ENCODE peak calls at places on chromosomes 2 and 18, in ten cellular contexts. Q is BE2C, P is transverse colon, R is IMR-90, E is heart right ventricle, U is BJ, M is GM12878, H is psoas muscle, I is ovary, A is prostate gland. J is an unnamed sample.

GRCh38 chr18:48713302-48713701 is 174.5 kb downstream of the CTIF start:
- DNase-seq in M (no peak), R (no peak), I (peak; percentile 38), A (no peak), P (no peak), U (no peak), H (peak; percentile 79), E (peak; percentile 60), Q (no peak), J (peak; percentile 82)

GRCh38 chr2:134258684-134259408 is 5.0 kb downstream of the MGAT5 start:
- DNase-seq in M (no peak), P (peak; percentile 21), E (peak; percentile 48), R (no peak), H (peak; percentile 20), A (no peak), Q (no peak), I (no peak), U (no peak), J (no peak)

GRCh38 chr18:61869631-61870030 is 23.2 kb downstream of the RNF152 start:
- DNase-seq in R (peak; percentile 58), M (no peak), H (no peak), Q (no peak), E (no peak), I (no peak), U (no peak), A (no peak), P (no peak), J (no peak)

GRCh38 chr2:159797468-159798375 is at the start of gene CD302:
- DNase-seq in H (peak; percentile 81), E (peak; percentile 80), U (no peak), M (no peak), P (peak; percentile 65), R (peak; percentile 45), Q (peak; percentile 39), A (peak; percentile 43), I (peak; percentile 78), J (no peak)

GRCh38 chr2:11616097-11616687 is 53.8 kb downstream of the NTSR2 start:
- DNase-seq in Q (no peak), I (no peak), H (no peak), R (no peak), M (no peak), A (no peak), E (no peak), U (no peak), P (no peak), J (no peak)

GRCh38 chr2:236899945-236900640 is 185.6 kb upstream of the COPS8 start:
- DNase-seq in M (no peak), Q (no peak), R (no peak), H (no peak), E (no peak), I (no peak), A (no peak), P (no peak), U (no peak), J (no peak)

GRCh38 chr2:19747310-19748072 is 154.3 kb downstream of the TTC32 start:
- DNase-seq in A (no peak), R (peak; percentile 60), H (no peak), P (no peak), M (no peak), Q (no peak), I (no peak), U (no peak), E (no peak), J (peak; percentile 49)

GRCh38 chr18:77119851-77120491 is 12.6 kb downstream of the MBP start:
- DNase-seq in I (no peak), Q (no peak), A (no peak), R (no peak), H (no peak), E (no peak), U (no peak), P (no peak), M (no peak), J (no peak)

GRCh38 chr2:95297088-95297487 is at the start of gene KCNIP3:
- DNase-seq in H (no peak), E (no peak), U (no peak), M (no peak), Q (no peak), P (peak; percentile 35), R (no peak), I (no peak), A (peak; percentile 77), J (no peak)

GRCh38 chr2:240412975-240413812 is 22.3 kb upstream of the GPC1 start:
- DNase-seq in A (no peak), E (no peak), U (no peak), H (no peak), I (peak; percentile 9), M (no peak), Q (no peak), R (no peak), P (no peak), J (no peak)

GRCh38 chr18:3305933-3306332 is 44.0 kb downstream of the MYL12B start:
- DNase-seq in I (peak; percentile 61), H (no peak), R (peak; percentile 88), U (no peak), M (no peak), P (no peak), Q (no peak), A (peak; percentile 27), E (no peak), J (no peak)

GRCh38 chr18:45324489-45325111 is 290.7 kb upstream of the SLC14A2 start:
- DNase-seq in P (peak; percentile 20), I (peak; percentile 73), U (peak; percentile 60), E (no peak), Q (no peak), H (peak; percentile 88), M (no peak), R (peak; percentile 8), A (peak; percentile 62), J (peak; percentile 89)

GRCh38 chr2:230643576-230644291 is 68.9 kb upstream of the CAB39 start:
- DNase-seq in Q (no peak), P (no peak), R (no peak), E (peak; percentile 27), U (no peak), I (no peak), A (no peak), H (peak; percentile 20), M (no peak), J (peak; percentile 69)

GRCh38 chr2:46315103-46315890 is 18.1 kb downstream of the EPAS1 start:
- DNase-seq in R (peak; percentile 95), Q (peak; percentile 58), E (peak; percentile 94), A (peak; percentile 93), M (no peak), P (peak; percentile 85), I (peak; percentile 92), H (peak; percentile 89), U (peak; percentile 86), J (peak; percentile 98)

GRCh38 chr2:174633621-174633927 is 36.0 kb upstream of the WIPF1 start:
- DNase-seq in U (no peak), H (no peak), E (no peak), A (no peak), P (no peak), I (no peak), M (no peak), Q (peak; percentile 11), R (no peak), J (no peak)

DNA sequence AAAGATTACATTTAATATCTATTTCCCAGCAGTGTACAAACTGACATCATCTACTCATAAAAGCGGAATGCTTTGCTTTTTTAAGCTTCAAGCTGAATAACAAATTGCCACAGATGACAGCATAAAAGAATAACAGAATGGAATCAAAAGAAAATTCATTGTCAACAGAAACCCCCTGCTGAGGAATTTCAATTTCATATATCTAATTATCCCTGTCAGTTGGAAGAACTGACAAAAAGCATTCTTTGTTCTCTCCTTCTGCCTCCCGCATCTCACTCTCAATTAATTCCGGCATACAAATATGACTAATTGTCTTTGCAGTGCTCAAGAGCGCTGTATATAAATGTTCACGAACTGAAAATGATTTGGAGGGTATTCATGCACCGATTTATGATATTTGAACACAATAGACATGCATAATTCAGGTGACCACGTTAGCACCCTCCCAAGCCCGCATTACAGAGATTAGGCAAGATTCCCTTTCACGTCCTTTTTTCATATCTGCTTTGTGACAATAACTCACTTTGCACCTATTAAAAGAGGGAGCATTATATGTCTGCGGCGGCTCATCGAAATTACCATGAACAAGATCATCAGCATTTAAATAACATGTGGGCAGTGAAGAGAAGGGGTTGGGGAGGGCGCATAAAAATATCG is 277.7 kb upstream of the SALL3 start:
- DNase-seq in R (no peak), M (no peak), Q (no peak), H (no peak), E (no peak), U (no peak), A (no peak), I (no peak), P (no peak), J (no peak)
- H3K27me3 ChIP-seq in R (no peaks in the 10 kb centered on the region), M (no peaks in the 10 kb centered on the region), Q (peaks cover 12% of the 10 kb centered on the region), H (peaks cover 3% of the 10 kb centered on the region), E (peaks cover 9% of the 10 kb centered on the region), U (no peaks in the 10 kb centered on the region), A (peaks cover 3% of the 10 kb centered on the region), I (no peaks in the 10 kb centered on the region), P (peaks cover 3% of the 10 kb centered on the region), J (no peaks in the 10 kb centered on the region)

DNA sequence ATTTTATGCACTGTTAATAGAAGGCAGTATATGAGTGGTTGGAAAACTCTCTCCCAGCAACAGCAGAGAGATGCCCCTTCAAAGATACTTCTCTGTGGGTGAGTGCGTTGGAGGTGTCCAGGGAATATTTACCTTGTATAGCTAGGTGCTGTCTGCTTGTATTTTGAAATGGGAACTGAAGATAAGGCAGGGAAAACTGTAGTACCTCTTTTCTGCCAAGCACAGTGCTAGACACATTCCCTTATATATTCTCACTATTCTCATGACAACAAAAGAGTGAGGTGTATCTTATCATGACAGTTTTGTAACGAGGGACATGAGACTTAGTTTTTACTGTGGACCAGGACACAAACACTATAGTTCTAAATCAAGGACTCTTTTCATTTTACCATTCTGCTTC is 2.1 kb downstream of the TTC39C start:
- DNase-seq in Q (no peak), E (no peak), R (no peak), I (no peak), U (no peak), M (no peak), A (no peak), P (no peak), H (no peak), J (no peak)
- TF ChIP-seq CTCF in Q (peak; percentile 35), E (no peak), R (peak; percentile 35), I (no peak), U (peak; percentile 44), M (peak; percentile 42), A (no peak), P (peak; percentile 42), H (no peak), J (no peak)

DNA sequence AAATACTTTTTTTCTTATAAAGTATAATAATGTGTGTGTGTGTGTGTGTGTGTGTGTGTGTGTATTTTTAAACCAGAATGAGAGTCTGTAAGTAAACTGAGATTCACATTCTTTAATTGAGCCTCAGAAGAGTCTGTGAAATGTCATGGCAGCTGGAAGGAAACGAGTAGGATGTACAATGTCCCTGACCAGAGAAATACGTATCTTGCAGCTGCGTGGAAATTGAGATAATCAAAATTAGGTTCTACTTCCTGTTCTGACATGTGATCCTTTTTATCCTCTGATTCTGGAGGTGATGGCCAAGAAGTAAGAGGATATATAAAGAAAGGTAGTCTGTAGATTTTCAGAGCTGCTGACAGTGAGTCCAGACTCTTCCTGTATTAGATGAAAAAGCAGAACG is 50.0 kb downstream of the SH3RF3 start:
- DNase-seq in I (no peak), H (no peak), U (no peak), P (no peak), R (no peak), M (no peak), A (no peak), Q (no peak), E (no peak), J (no peak)
- H3K36me3 ChIP-seq in I (no peaks in the 10 kb centered on the region), H (no peaks in the 10 kb centered on the region), U (no peaks in the 10 kb centered on the region), P (no peaks in the 10 kb centered on the region), R (no peaks in the 10 kb centered on the region), M (no peaks in the 10 kb centered on the region), A (no peaks in the 10 kb centered on the region), Q (no peaks in the 10 kb centered on the region), E (no peaks in the 10 kb centered on the region), J (no peaks in the 10 kb centered on the region)

GRCh38 chr2:144522741-144523605 is 3.1 kb upstream of the ZEB2 start:
- DNase-seq in Q (no peak), E (no peak), H (peak; percentile 36), P (no peak), R (no peak), I (peak; percentile 52), U (no peak), A (no peak), M (no peak), J (no peak)
- H3K27me3 ChIP-seq in Q (no peaks in the 10 kb centered on the region), E (peaks cover 4% of the 10 kb centered on the region), H (no peaks in the 10 kb centered on the region), P (peaks cover 87% of the 10 kb centered on the region), R (no peaks in the 10 kb centered on the region), I (no peaks in the 10 kb centered on the region), U (no peaks in the 10 kb centered on the region), A (peaks cover 8% of the 10 kb centered on the region), M (peaks cover 23% of the 10 kb centered on the region), J (no peaks in the 10 kb centered on the region)